ENCODE peak calls at places on chromosomes 7 and 10, in six cellular contexts. Y is amygdala; J is MM.1S; M is HepG2; N is Kasumi-1; X is activated CD8-positive, alpha-beta memory T cell treated with anti-CD3 and anti-CD28 coated beads for 48 hours. L is an unnamed sample.

GRCh38 chr10:118394557-118395194 is 52.6 kb upstream of the FAM204A start:
- DNase-seq in Y (no peak), J (no peak), X (no peak), N (peak), M (no peak), L (no peak)

GRCh38 chr7:110373514-110374258 is 717.2 kb upstream of the LRRN3 start:
- DNase-seq in X (no peak), N (no peak), Y (no peak), J (no peak), M (no peak), L (no peak)

GRCh38 chr7:159010951-159011820 is 133.5 kb downstream of the VIPR2 start:
- DNase-seq in Y (no peak), N (no peak), J (no peak), M (no peak), X (no peak), L (no peak)

GRCh38 chr10:63605568-63605967 is 84.4 kb downstream of the REEP3 start:
- DNase-seq in Y (no peak), N (no peak), M (no peak), J (no peak), X (no peak), L (no peak)

GRCh38 chr7:127189885-127190284 is 62.9 kb downstream of the GRM8 start:
- DNase-seq in X (no peak), J (no peak), Y (no peak), N (no peak), M (no peak), L (no peak)

GRCh38 chr10:120970595-120971529 is 119.7 kb downstream of the WDR11 start:
- DNase-seq in M (no peak), Y (no peak), X (no peak), J (no peak), N (no peak), L (no peak)

GRCh38 chr10:103661198-103661950 is 167.9 kb downstream of the NEURL1 start:
- DNase-seq in J (no peak), N (peak), X (no peak), M (peak), Y (no peak), L (no peak)

GRCh38 chr10:44706745-44707144 is 204.4 kb upstream of the TMEM72 start:
- DNase-seq in J (no peak), M (no peak), X (no peak), N (no peak), Y (no peak), L (peak)

GRCh38 chr10:15370212-15370740 is 813 bp downstream of the FAM171A1 start:
- DNase-seq in N (peak), M (no peak), Y (no peak), X (peak), J (no peak), L (peak)

GRCh38 chr10:28328346-28328745 is 25.5 kb upstream of the MPP7 start:
- DNase-seq in M (no peak), J (no peak), N (no peak), X (no peak), Y (no peak), L (no peak)

GRCh38 chr7:130515315-130516047 is 23.6 kb downstream of the MEST start:
- DNase-seq in N (no peak), M (no peak), X (no peak), Y (no peak), J (no peak), L (no peak)

GRCh38 chr7:46900312-46901263 is 681.3 kb downstream of the TNS3 start:
- DNase-seq in M (no peak), Y (no peak), J (no peak), N (no peak), X (no peak), L (no peak)

GRCh38 chr10:29896053-29896452 is 163.3 kb downstream of the JCAD start:
- DNase-seq in M (no peak), Y (no peak), N (no peak), X (no peak), J (no peak), L (no peak)

GRCh38 chr10:23438547-23439451 is at the start of gene OTUD1:
- DNase-seq in J (peak), M (peak), N (peak), Y (peak), X (peak), L (peak)

GRCh38 chr7:94264756-94265155 is 129.9 kb upstream of the COL1A2 start:
- DNase-seq in Y (no peak), M (no peak), N (no peak), X (no peak), J (no peak), L (no peak)

GRCh38 chr7:30596043-30596641 is 1.5 kb downstream of the GARS1 start:
- DNase-seq in N (peak), X (no peak), M (peak), Y (no peak), J (peak), L (peak)

GRCh38 chr7:93442478-93443224 is 131.9 kb downstream of the CALCR start:
- DNase-seq in J (peak), M (peak), N (peak), Y (no peak), X (no peak), L (peak)

GRCh38 chr7:39978252-39978934 is 28.3 kb downstream of the CDK13 start:
- DNase-seq in Y (no peak), X (no peak), M (no peak), J (no peak), N (no peak), L (no peak)

GRCh38 chr7:117834983-117835664 is 38.1 kb downstream of the CTTNBP2 start:
- DNase-seq in Y (no peak), J (no peak), X (no peak), N (peak), M (no peak), L (no peak)

GRCh38 chr10:100670828-100671479 is 74.4 kb upstream of the PAX2 start:
- DNase-seq in X (peak), M (no peak), Y (no peak), J (peak), N (no peak), L (peak)

GRCh38 chr10:123007558-123008378 is 827 bp downstream of the IKZF5 start:
- DNase-seq in J (peak), M (peak), N (peak), X (no peak), Y (no peak), L (peak)

GRCh38 chr10:97102441-97102840 is 83.3 kb downstream of the SLIT1 start:
- DNase-seq in X (no peak), J (no peak), N (no peak), M (no peak), Y (no peak), L (no peak)

GRCh38 chr7:13742719-13743640 is 246.5 kb downstream of the ETV1 start:
- DNase-seq in J (peak), Y (no peak), X (no peak), N (peak), M (no peak), L (peak)

GRCh38 chr7:36303202-36304098 is 86.2 kb upstream of the ANLN start:
- DNase-seq in J (peak), Y (peak), X (no peak), N (peak), M (peak), L (peak)